ENCODE peak calls at places on chromosomes 2 and 18, in eight cellular contexts. One of them, this sample, is unnamed. For H3K36me3, the result is how much of the 10 kb centered on the place peaks cover.

GRCh38 chr2:78407960-78408794 is 617.3 kb upstream of the REG3G start:
- DNase-seq in left ventricle myocardium inferior: no peak
- DNase-seq in adipocyte: no peak
- DNase-seq in bronchial epithelial cell: no peak
- DNase-seq in adrenal gland: no peak
- DNase-seq in GM23248: no peak
- DNase-seq in HCT116: no peak
- DNase-seq in naive thymus-derived CD4-positive, alpha-beta T cell: no peak
- DNase-seq in this sample: no peak

GRCh38 chr2:36812196-36812595 is 115.7 kb downstream of the VIT start:
- DNase-seq in left ventricle myocardium inferior: no peak
- DNase-seq in adipocyte: no peak
- DNase-seq in bronchial epithelial cell: no peak
- DNase-seq in adrenal gland: no peak
- DNase-seq in GM23248: peak
- DNase-seq in HCT116: peak
- DNase-seq in naive thymus-derived CD4-positive, alpha-beta T cell: no peak
- DNase-seq in this sample: no peak

GRCh38 chr2:905091-905832 is 45.4 kb upstream of the SNTG2 start:
- DNase-seq in left ventricle myocardium inferior: no peak
- DNase-seq in adipocyte: no peak
- DNase-seq in bronchial epithelial cell: no peak
- DNase-seq in adrenal gland: no peak
- DNase-seq in GM23248: no peak
- DNase-seq in HCT116: no peak
- DNase-seq in naive thymus-derived CD4-positive, alpha-beta T cell: no peak
- DNase-seq in this sample: no peak

GRCh38 chr18:57819671-57820460 is 16.8 kb upstream of the ATP8B1 start:
- DNase-seq in left ventricle myocardium inferior: peak
- DNase-seq in adipocyte: peak
- DNase-seq in bronchial epithelial cell: peak
- DNase-seq in adrenal gland: peak
- DNase-seq in GM23248: peak
- DNase-seq in HCT116: peak
- DNase-seq in naive thymus-derived CD4-positive, alpha-beta T cell: no peak
- DNase-seq in this sample: peak

GRCh38 chr2:46970334-46971288 is 55.0 kb upstream of the MCFD2 start:
- DNase-seq in left ventricle myocardium inferior: peak
- DNase-seq in adipocyte: peak
- DNase-seq in bronchial epithelial cell: peak
- DNase-seq in adrenal gland: peak
- DNase-seq in GM23248: peak
- DNase-seq in HCT116: no peak
- DNase-seq in naive thymus-derived CD4-positive, alpha-beta T cell: no peak
- DNase-seq in this sample: peak

GRCh38 chr2:240637116-240637900 is 12.0 kb downstream of the GPR35 start:
- DNase-seq in left ventricle myocardium inferior: peak
- DNase-seq in adipocyte: no peak
- DNase-seq in bronchial epithelial cell: no peak
- DNase-seq in adrenal gland: no peak
- DNase-seq in GM23248: no peak
- DNase-seq in HCT116: no peak
- DNase-seq in naive thymus-derived CD4-positive, alpha-beta T cell: no peak
- DNase-seq in this sample: no peak

GRCh38 chr2:207245526-207245925 is 79.8 kb upstream of the KLF7 start:
- DNase-seq in left ventricle myocardium inferior: no peak
- DNase-seq in adipocyte: no peak
- DNase-seq in bronchial epithelial cell: no peak
- DNase-seq in adrenal gland: no peak
- DNase-seq in GM23248: no peak
- DNase-seq in HCT116: no peak
- DNase-seq in naive thymus-derived CD4-positive, alpha-beta T cell: no peak
- DNase-seq in this sample: no peak

GRCh38 chr2:25692143-25692542 is 18.8 kb upstream of the DTNB start:
- DNase-seq in left ventricle myocardium inferior: no peak
- DNase-seq in adipocyte: peak
- DNase-seq in bronchial epithelial cell: no peak
- DNase-seq in adrenal gland: no peak
- DNase-seq in GM23248: no peak
- DNase-seq in HCT116: no peak
- DNase-seq in naive thymus-derived CD4-positive, alpha-beta T cell: no peak
- DNase-seq in this sample: no peak

GRCh38 chr2:217277646-217278048 is 417.8 kb upstream of the TNP1 start:
- DNase-seq in left ventricle myocardium inferior: no peak
- DNase-seq in adipocyte: peak
- DNase-seq in bronchial epithelial cell: peak
- DNase-seq in adrenal gland: peak
- DNase-seq in GM23248: peak
- DNase-seq in HCT116: no peak
- DNase-seq in naive thymus-derived CD4-positive, alpha-beta T cell: no peak
- DNase-seq in this sample: no peak

GRCh38 chr2:11340717-11341116 is 3.7 kb downstream of the ROCK2 start:
- DNase-seq in left ventricle myocardium inferior: no peak
- DNase-seq in adipocyte: no peak
- DNase-seq in bronchial epithelial cell: no peak
- DNase-seq in adrenal gland: no peak
- DNase-seq in GM23248: no peak
- DNase-seq in HCT116: no peak
- DNase-seq in naive thymus-derived CD4-positive, alpha-beta T cell: no peak
- DNase-seq in this sample: no peak

GRCh38 chr2:3200420-3200939 is 177.1 kb downstream of the EIPR1 start:
- DNase-seq in left ventricle myocardium inferior: no peak
- DNase-seq in adipocyte: no peak
- DNase-seq in bronchial epithelial cell: no peak
- DNase-seq in adrenal gland: no peak
- DNase-seq in GM23248: no peak
- DNase-seq in HCT116: no peak
- DNase-seq in naive thymus-derived CD4-positive, alpha-beta T cell: no peak
- DNase-seq in this sample: peak

GRCh38 chr2:177281400-177282021 is 17.0 kb upstream of the NFE2L2 start:
- DNase-seq in left ventricle myocardium inferior: no peak
- DNase-seq in adipocyte: no peak
- DNase-seq in bronchial epithelial cell: peak
- DNase-seq in adrenal gland: no peak
- DNase-seq in GM23248: no peak
- DNase-seq in HCT116: no peak
- DNase-seq in naive thymus-derived CD4-positive, alpha-beta T cell: no peak
- DNase-seq in this sample: peak

GRCh38 chr2:214265991-214266489 is 144.8 kb upstream of the VWC2L start:
- DNase-seq in left ventricle myocardium inferior: no peak
- DNase-seq in adipocyte: peak
- DNase-seq in bronchial epithelial cell: no peak
- DNase-seq in adrenal gland: no peak
- DNase-seq in GM23248: no peak
- DNase-seq in HCT116: no peak
- DNase-seq in naive thymus-derived CD4-positive, alpha-beta T cell: no peak
- DNase-seq in this sample: no peak

GRCh38 chr2:203498161-203498560 is 36.9 kb downstream of the RAPH1 start:
- DNase-seq in left ventricle myocardium inferior: no peak
- DNase-seq in adipocyte: peak
- DNase-seq in bronchial epithelial cell: peak
- DNase-seq in adrenal gland: no peak
- DNase-seq in GM23248: peak
- DNase-seq in HCT116: peak
- DNase-seq in naive thymus-derived CD4-positive, alpha-beta T cell: no peak
- DNase-seq in this sample: no peak

GRCh38 chr2:20221169-20221938 is 3.6 kb downstream of the SDC1 start:
- DNase-seq in left ventricle myocardium inferior: no peak
- DNase-seq in adipocyte: peak
- DNase-seq in bronchial epithelial cell: peak
- DNase-seq in adrenal gland: no peak
- DNase-seq in GM23248: peak
- DNase-seq in HCT116: no peak
- DNase-seq in naive thymus-derived CD4-positive, alpha-beta T cell: no peak
- DNase-seq in this sample: no peak

GRCh38 chr2:240240017-240240416 is 99.6 kb upstream of the OTOS start:
- DNase-seq in left ventricle myocardium inferior: no peak
- DNase-seq in adipocyte: no peak
- DNase-seq in bronchial epithelial cell: no peak
- DNase-seq in adrenal gland: no peak
- DNase-seq in GM23248: no peak
- DNase-seq in HCT116: no peak
- DNase-seq in naive thymus-derived CD4-positive, alpha-beta T cell: no peak
- DNase-seq in this sample: no peak

GRCh38 chr2:234861841-234862735 is 89.7 kb upstream of the SH3BP4 start:
- DNase-seq in left ventricle myocardium inferior: peak
- DNase-seq in adipocyte: peak
- DNase-seq in bronchial epithelial cell: peak
- DNase-seq in adrenal gland: peak
- DNase-seq in GM23248: no peak
- DNase-seq in HCT116: no peak
- DNase-seq in naive thymus-derived CD4-positive, alpha-beta T cell: no peak
- DNase-seq in this sample: no peak

GRCh38 chr2:98457045-98457696 is 12.5 kb downstream of the INPP4A start:
- DNase-seq in left ventricle myocardium inferior: no peak
- DNase-seq in adipocyte: peak
- DNase-seq in bronchial epithelial cell: peak
- DNase-seq in adrenal gland: no peak
- DNase-seq in GM23248: peak
- DNase-seq in HCT116: no peak
- DNase-seq in naive thymus-derived CD4-positive, alpha-beta T cell: no peak
- DNase-seq in this sample: no peak

GRCh38 chr2:220503446-220503845 is 876.0 kb downstream of the SLC4A3 start:
- DNase-seq in left ventricle myocardium inferior: no peak
- DNase-seq in adipocyte: no peak
- DNase-seq in bronchial epithelial cell: no peak
- DNase-seq in adrenal gland: no peak
- DNase-seq in GM23248: no peak
- DNase-seq in HCT116: no peak
- DNase-seq in naive thymus-derived CD4-positive, alpha-beta T cell: no peak
- DNase-seq in this sample: no peak

GRCh38 chr18:22167471-22168151 is 1.8 kb upstream of the GATA6 start:
- DNase-seq in left ventricle myocardium inferior: peak
- DNase-seq in adipocyte: peak
- DNase-seq in bronchial epithelial cell: no peak
- DNase-seq in adrenal gland: peak
- DNase-seq in GM23248: peak
- DNase-seq in HCT116: no peak
- DNase-seq in naive thymus-derived CD4-positive, alpha-beta T cell: no peak
- DNase-seq in this sample: no peak
- H3K4me3 ChIP-seq in left ventricle myocardium inferior: peak
- H3K4me3 ChIP-seq in adipocyte: peak
- H3K4me3 ChIP-seq in bronchial epithelial cell: no peak
- H3K4me3 ChIP-seq in adrenal gland: no peak
- H3K4me3 ChIP-seq in GM23248: no peak
- H3K4me3 ChIP-seq in HCT116: peak
- H3K4me3 ChIP-seq in naive thymus-derived CD4-positive, alpha-beta T cell: no peak
- H3K4me3 ChIP-seq in this sample: peak

DNA sequence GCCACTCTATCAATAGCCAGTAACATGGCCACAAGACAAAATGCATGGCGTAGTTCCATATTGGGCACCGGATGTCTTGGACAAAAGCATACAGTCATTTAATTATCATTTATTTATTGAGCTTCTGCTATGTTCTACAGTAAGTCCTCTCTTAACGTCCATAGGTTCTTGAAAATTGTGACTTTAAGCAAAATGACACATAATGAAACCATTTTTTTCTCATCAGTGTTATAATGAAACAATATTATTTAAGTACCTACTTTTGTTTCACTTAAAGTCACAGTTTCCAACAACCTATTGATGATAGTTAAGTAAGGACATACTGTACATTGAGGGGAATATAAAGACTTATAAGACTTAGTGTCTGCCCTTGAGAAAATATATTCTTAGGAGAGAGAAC is 84.9 kb downstream of the XRCC5 start:
- DNase-seq in left ventricle myocardium inferior: no peak
- DNase-seq in adipocyte: no peak
- DNase-seq in bronchial epithelial cell: no peak
- DNase-seq in adrenal gland: no peak
- DNase-seq in GM23248: no peak
- DNase-seq in HCT116: no peak
- DNase-seq in naive thymus-derived CD4-positive, alpha-beta T cell: no peak
- DNase-seq in this sample: no peak
- H3K36me3 ChIP-seq in left ventricle myocardium inferior: half or more
- H3K36me3 ChIP-seq in adipocyte: half or more
- H3K36me3 ChIP-seq in bronchial epithelial cell: under half
- H3K36me3 ChIP-seq in adrenal gland: half or more
- H3K36me3 ChIP-seq in GM23248: half or more
- H3K36me3 ChIP-seq in HCT116: half or more
- H3K36me3 ChIP-seq in naive thymus-derived CD4-positive, alpha-beta T cell: under half
- H3K36me3 ChIP-seq in this sample: half or more

DNA sequence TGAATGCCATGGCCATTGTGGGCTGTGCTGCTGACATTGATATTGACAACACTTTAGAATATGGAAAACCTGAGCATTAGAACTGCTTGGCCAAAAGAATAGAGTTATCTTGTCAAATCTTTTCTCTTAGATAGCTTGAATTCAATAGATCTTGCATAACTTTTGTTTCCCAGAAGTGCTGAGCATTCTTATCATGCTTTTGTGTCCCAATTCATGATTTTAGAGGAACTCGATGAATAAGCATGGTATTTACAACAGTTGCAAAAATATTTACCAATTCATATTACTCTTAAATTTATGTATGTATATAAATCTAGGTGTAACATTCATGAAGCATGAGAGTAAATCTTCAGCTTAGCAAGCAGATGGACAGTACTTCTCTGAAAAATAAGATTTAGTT is 508.0 kb downstream of the BCL11A start:
- DNase-seq in left ventricle myocardium inferior: no peak
- DNase-seq in adipocyte: no peak
- DNase-seq in bronchial epithelial cell: no peak
- DNase-seq in adrenal gland: no peak
- DNase-seq in GM23248: no peak
- DNase-seq in HCT116: no peak
- DNase-seq in naive thymus-derived CD4-positive, alpha-beta T cell: no peak
- DNase-seq in this sample: no peak
- H3K4me3 ChIP-seq in left ventricle myocardium inferior: no peak
- H3K4me3 ChIP-seq in adipocyte: no peak
- H3K4me3 ChIP-seq in bronchial epithelial cell: no peak
- H3K4me3 ChIP-seq in adrenal gland: no peak
- H3K4me3 ChIP-seq in GM23248: no peak
- H3K4me3 ChIP-seq in HCT116: no peak
- H3K4me3 ChIP-seq in naive thymus-derived CD4-positive, alpha-beta T cell: no peak
- H3K4me3 ChIP-seq in this sample: no peak

GRCh38 chr2:38298539-38298938 is 78.5 kb downstream of the ATL2 start:
- DNase-seq in left ventricle myocardium inferior: no peak
- DNase-seq in adipocyte: no peak
- DNase-seq in bronchial epithelial cell: no peak
- DNase-seq in adrenal gland: no peak
- DNase-seq in GM23248: no peak
- DNase-seq in HCT116: no peak
- DNase-seq in naive thymus-derived CD4-positive, alpha-beta T cell: no peak
- DNase-seq in this sample: no peak

GRCh38 chr2:38293152-38293865 is 83.8 kb downstream of the ATL2 start:
- DNase-seq in left ventricle myocardium inferior: no peak
- DNase-seq in adipocyte: no peak
- DNase-seq in bronchial epithelial cell: no peak
- DNase-seq in adrenal gland: no peak
- DNase-seq in GM23248: peak
- DNase-seq in HCT116: no peak
- DNase-seq in naive thymus-derived CD4-positive, alpha-beta T cell: no peak
- DNase-seq in this sample: no peak

GRCh38 chr2:38294597-38294996 is 82.5 kb downstream of the ATL2 start:
- DNase-seq in left ventricle myocardium inferior: no peak
- DNase-seq in adipocyte: no peak
- DNase-seq in bronchial epithelial cell: no peak
- DNase-seq in adrenal gland: no peak
- DNase-seq in GM23248: no peak
- DNase-seq in HCT116: no peak
- DNase-seq in naive thymus-derived CD4-positive, alpha-beta T cell: no peak
- DNase-seq in this sample: no peak

GRCh38 chr2:38301340-38301968 is 75.6 kb downstream of the ATL2 start:
- DNase-seq in left ventricle myocardium inferior: no peak
- DNase-seq in adipocyte: no peak
- DNase-seq in bronchial epithelial cell: no peak
- DNase-seq in adrenal gland: no peak
- DNase-seq in GM23248: no peak
- DNase-seq in HCT116: no peak
- DNase-seq in naive thymus-derived CD4-positive, alpha-beta T cell: peak
- DNase-seq in this sample: no peak

GRCh38 chr2:38296381-38296780 is 80.7 kb downstream of the ATL2 start:
- DNase-seq in left ventricle myocardium inferior: no peak
- DNase-seq in adipocyte: no peak
- DNase-seq in bronchial epithelial cell: peak
- DNase-seq in adrenal gland: no peak
- DNase-seq in GM23248: no peak
- DNase-seq in HCT116: no peak
- DNase-seq in naive thymus-derived CD4-positive, alpha-beta T cell: peak
- DNase-seq in this sample: no peak
- H3K36me3 ChIP-seq in left ventricle myocardium inferior: under half
- H3K36me3 ChIP-seq in adipocyte: half or more
- H3K36me3 ChIP-seq in bronchial epithelial cell: under half
- H3K36me3 ChIP-seq in adrenal gland: under half
- H3K36me3 ChIP-seq in GM23248: under half
- H3K36me3 ChIP-seq in HCT116: under half
- H3K36me3 ChIP-seq in naive thymus-derived CD4-positive, alpha-beta T cell: under half
- H3K36me3 ChIP-seq in this sample: half or more